ENCODE peak calls at places on chromosomes 2 and 18, in six cellular contexts. Y is nephron progenitor cell, J is GM20000, R is left lung, B is GM13977, N is Peyer's patch. I is an unnamed sample.

GRCh38 chr2:82494744-82495143 is 1964.3 kb downstream of the SUCLG1 start:
- DNase-seq in Y (no peak), J (no peak), R (no peak), B (no peak), N (no peak), I (no peak)

GRCh38 chr2:120552800-120553471 is 182.7 kb upstream of the GLI2 start:
- DNase-seq in Y (peak), J (peak), R (peak), B (no peak), N (peak), I (peak)

GRCh38 chr2:27085670-27086089 is 892 bp upstream of the KHK start:
- DNase-seq in Y (peak), J (peak), R (peak), B (peak), N (peak), I (peak)

GRCh38 chr18:25425030-25425429 is 73.1 kb upstream of the ZNF521 start:
- DNase-seq in Y (no peak), J (no peak), R (no peak), B (no peak), N (no peak), I (no peak)

GRCh38 chr2:172095905-172096660 is 6.6 kb downstream of the DLX2 start:
- DNase-seq in Y (no peak), J (peak), R (no peak), B (peak), N (no peak), I (no peak)

GRCh38 chr2:17441055-17441771 is 77.0 kb downstream of the RAD51AP2 start:
- DNase-seq in Y (no peak), J (no peak), R (no peak), B (no peak), N (no peak), I (no peak)

GRCh38 chr2:145815933-145816332 is 1296.0 kb upstream of the ZEB2 start:
- DNase-seq in Y (no peak), J (no peak), R (no peak), B (no peak), N (no peak), I (no peak)

GRCh38 chr18:23134780-23135678 is at the start of gene CABLES1:
- DNase-seq in Y (peak), J (peak), R (peak), B (peak), N (peak), I (peak)

GRCh38 chr18:2848879-2849254 is 2.1 kb downstream of the EMILIN2 start:
- DNase-seq in Y (no peak), J (no peak), R (no peak), B (no peak), N (no peak), I (no peak)

GRCh38 chr2:137208361-137208973 is 443.1 kb downstream of the THSD7B start:
- DNase-seq in Y (no peak), J (no peak), R (no peak), B (no peak), N (no peak), I (no peak)

GRCh38 chr2:179751184-179751809 is 110.1 kb downstream of the ZNF385B start:
- DNase-seq in Y (no peak), J (peak), R (no peak), B (peak), N (no peak), I (no peak)

GRCh38 chr2:49113046-49113445 is 41.3 kb downstream of the FSHR start:
- DNase-seq in Y (no peak), J (no peak), R (no peak), B (no peak), N (no peak), I (no peak)

GRCh38 chr2:21999522-21999921 is 875.8 kb downstream of the TDRD15 start:
- DNase-seq in Y (no peak), J (no peak), R (no peak), B (no peak), N (no peak), I (no peak)

GRCh38 chr2:231000211-231000904 is 4.4 kb downstream of the SPATA3 start:
- DNase-seq in Y (no peak), J (no peak), R (no peak), B (no peak), N (no peak), I (no peak)

GRCh38 chr2:233084488-233084887 is 24.3 kb downstream of the INPP5D start:
- DNase-seq in Y (no peak), J (no peak), R (peak), B (no peak), N (peak), I (peak)

GRCh38 chr2:36369163-36369562 is 13.6 kb downstream of the CRIM1 start:
- DNase-seq in Y (no peak), J (no peak), R (no peak), B (no peak), N (no peak), I (no peak)

GRCh38 chr2:8078760-8079159 is 603.1 kb upstream of the ID2 start:
- DNase-seq in Y (no peak), J (no peak), R (no peak), B (no peak), N (no peak), I (no peak)

GRCh38 chr2:199136681-199137080 is 321.1 kb downstream of the SATB2 start:
- DNase-seq in Y (no peak), J (no peak), R (no peak), B (no peak), N (no peak), I (no peak)

GRCh38 chr2:241940329-241940728 is 70.8 kb downstream of the RTP5 start:
- DNase-seq in Y (no peak), J (no peak), R (no peak), B (no peak), N (no peak), I (peak)

GRCh38 chr2:181784556-181784955 is 104.2 kb upstream of the NEUROD1 start:
- DNase-seq in Y (no peak), J (no peak), R (no peak), B (no peak), N (no peak), I (no peak)

GRCh38 chr2:100610381-100610831 is 47.6 kb downstream of the PDCL3 start:
- DNase-seq in Y (peak), J (peak), R (peak), B (peak), N (peak), I (peak)

GRCh38 chr18:46260016-46260878 is 156.1 kb downstream of the HAUS1 start:
- DNase-seq in Y (no peak), J (no peak), R (no peak), B (no peak), N (no peak), I (no peak)

GRCh38 chr2:10322973-10323372 is 20.3 kb downstream of the HPCAL1 start:
- DNase-seq in Y (no peak), J (no peak), R (no peak), B (no peak), N (no peak), I (no peak)

GRCh38 chr2:201232125-201232815 is 28.1 kb upstream of the CASP8 start:
- DNase-seq in Y (peak), J (peak), R (peak), B (peak), N (peak), I (peak)

GRCh38 chr2:44549856-44550255 is 188.1 kb downstream of the CAMKMT start:
- DNase-seq in Y (no peak), J (no peak), R (no peak), B (no peak), N (no peak), I (no peak)

GRCh38 chr18:54949588-54949987 is 9.7 kb downstream of the CCDC68 start:
- DNase-seq in Y (no peak), J (no peak), R (no peak), B (no peak), N (no peak), I (no peak)

GRCh38 chr18:54947115-54947514 is 12.1 kb downstream of the CCDC68 start:
- DNase-seq in Y (no peak), J (no peak), R (no peak), B (no peak), N (no peak), I (no peak)

GRCh38 chr18:54948350-54948837 is 10.9 kb downstream of the CCDC68 start:
- DNase-seq in Y (no peak), J (no peak), R (no peak), B (no peak), N (no peak), I (no peak)

GRCh38 chr18:54946149-54946581 is 13.1 kb downstream of the CCDC68 start:
- DNase-seq in Y (no peak), J (peak), R (no peak), B (peak), N (no peak), I (peak)

DNA sequence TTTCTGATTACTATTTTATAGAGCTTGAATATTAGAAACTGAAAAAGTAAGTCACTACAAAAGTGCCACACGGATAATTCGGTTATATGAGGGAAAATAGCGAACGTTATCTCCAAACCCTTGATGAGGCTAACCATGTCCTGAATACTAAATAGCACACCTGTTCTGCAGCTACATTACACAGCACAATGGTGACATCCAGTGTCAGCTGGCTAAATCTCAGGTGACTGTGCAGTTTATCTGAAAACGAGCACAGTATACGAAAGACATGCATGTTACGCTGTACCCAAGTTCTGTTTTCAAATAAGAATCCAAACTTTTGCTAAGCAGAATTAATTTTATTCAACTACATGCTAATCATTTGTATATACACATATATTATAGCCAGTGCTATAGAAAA is 9.0 kb downstream of the CCDC68 start:
- DNase-seq in Y (no peak), J (no peak), R (no peak), B (no peak), N (no peak), I (no peak)
- TF ChIP-seq CTCF in Y (no peak), J (no peak), R (no peak), B (no peak), N (peak), I (no peak)

DNA sequence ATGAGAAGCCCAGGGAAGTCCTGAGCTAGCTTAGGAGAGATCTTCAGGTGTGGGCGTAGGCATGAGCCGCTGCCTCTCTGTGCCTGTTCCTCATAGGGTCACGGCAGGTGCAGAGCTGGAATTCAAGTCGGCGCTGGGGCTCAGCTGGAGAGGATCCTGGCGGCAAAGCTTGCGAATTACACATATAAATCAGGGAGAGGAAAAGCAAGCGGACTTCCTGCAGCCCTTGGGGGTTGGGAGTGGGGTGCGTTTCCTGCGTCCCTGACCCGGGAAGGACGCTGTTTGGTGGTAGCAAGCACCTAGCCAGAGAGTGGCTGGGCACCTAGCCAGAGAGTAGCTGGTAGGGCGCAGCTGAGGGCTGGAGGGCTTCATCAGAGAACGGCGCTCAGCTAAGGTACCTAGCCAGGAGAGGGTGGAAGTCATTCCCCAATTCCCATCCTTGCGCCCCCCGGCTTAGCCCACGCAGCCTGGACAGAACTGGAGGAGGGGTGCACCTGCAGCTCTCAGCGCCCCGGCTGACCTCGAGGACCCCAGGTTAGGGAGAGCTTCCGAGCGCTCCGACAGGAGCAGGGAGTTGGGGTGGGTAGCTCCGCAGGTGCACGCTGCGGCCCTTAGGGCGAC is 459 bp upstream of the EFR3B start:
- DNase-seq in Y (peak), J (peak), R (peak), B (peak), N (peak), I (peak)
- TF ChIP-seq CTCF in Y (peak), J (no peak), R (no peak), B (no peak), N (peak), I (no peak)

GRCh38 chr2:224072541-224073188 is 33.6 kb upstream of the SERPINE2 start:
- DNase-seq in Y (no peak), J (no peak), R (no peak), B (no peak), N (no peak), I (no peak)
- TF ChIP-seq CTCF in Y (no peak), J (no peak), R (no peak), B (no peak), N (no peak), I (no peak)

GRCh38 chr18:58144106-58144505 is 100.1 kb downstream of the NEDD4L start:
- DNase-seq in Y (no peak), J (no peak), R (no peak), B (no peak), N (no peak), I (no peak)

GRCh38 chr18:58143391-58143790 is 99.4 kb downstream of the NEDD4L start:
- DNase-seq in Y (no peak), J (no peak), R (no peak), B (no peak), N (no peak), I (no peak)

GRCh38 chr18:58139627-58140026 is 95.6 kb downstream of the NEDD4L start:
- DNase-seq in Y (no peak), J (no peak), R (no peak), B (no peak), N (no peak), I (peak)

GRCh38 chr18:58136865-58137264 is 92.8 kb downstream of the NEDD4L start:
- DNase-seq in Y (no peak), J (no peak), R (no peak), B (no peak), N (no peak), I (no peak)

DNA sequence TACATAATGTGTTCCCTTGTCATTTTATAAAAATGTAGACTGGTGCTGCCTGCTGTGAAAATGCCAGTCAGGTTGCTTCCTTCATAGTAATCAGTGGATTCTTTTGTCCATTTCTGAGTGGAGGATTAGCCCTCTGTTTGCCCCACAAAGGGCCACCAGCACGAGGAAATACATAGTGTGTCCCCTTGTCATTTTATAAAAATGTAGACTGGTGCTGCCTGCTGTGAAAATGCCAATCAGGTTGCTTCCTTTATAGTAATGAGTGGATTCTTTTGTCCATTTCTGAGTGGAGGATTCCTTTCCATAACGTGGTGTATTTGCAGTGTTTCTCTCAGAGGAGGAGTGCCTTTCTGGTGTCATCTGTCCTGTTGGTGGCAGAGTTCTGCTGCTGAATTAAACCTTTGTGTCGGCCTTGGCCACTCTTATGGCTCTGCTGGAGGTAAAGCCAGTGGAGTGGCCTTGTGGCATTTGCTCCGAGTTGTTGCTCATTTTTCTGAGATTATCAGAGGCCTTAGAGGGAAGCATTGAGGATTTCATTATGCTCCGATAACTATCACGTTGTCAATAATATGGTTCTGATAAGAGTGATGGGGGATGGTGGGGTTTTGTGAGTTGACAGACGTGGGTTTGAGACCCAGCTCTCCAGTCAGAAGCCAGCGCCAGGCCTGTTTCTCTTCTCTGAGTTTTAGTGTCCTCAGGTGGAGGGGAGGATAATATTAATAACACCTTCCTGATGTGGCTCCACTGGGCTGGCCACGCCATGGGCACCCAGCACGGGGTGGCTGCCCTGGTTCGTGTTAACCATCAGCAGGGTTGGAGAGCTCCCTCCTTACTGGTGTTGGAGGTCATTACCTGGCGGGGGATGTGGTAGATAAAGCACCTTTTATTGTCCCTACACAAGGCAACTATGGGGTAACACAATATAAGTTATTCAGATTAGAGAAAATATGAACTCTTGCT is 96.6 kb downstream of the NEDD4L start:
- DNase-seq in Y (no peak), J (no peak), R (no peak), B (no peak), N (no peak), I (no peak)
- TF ChIP-seq CTCF in Y (no peak), J (no peak), R (no peak), B (no peak), N (peak), I (no peak)

DNA sequence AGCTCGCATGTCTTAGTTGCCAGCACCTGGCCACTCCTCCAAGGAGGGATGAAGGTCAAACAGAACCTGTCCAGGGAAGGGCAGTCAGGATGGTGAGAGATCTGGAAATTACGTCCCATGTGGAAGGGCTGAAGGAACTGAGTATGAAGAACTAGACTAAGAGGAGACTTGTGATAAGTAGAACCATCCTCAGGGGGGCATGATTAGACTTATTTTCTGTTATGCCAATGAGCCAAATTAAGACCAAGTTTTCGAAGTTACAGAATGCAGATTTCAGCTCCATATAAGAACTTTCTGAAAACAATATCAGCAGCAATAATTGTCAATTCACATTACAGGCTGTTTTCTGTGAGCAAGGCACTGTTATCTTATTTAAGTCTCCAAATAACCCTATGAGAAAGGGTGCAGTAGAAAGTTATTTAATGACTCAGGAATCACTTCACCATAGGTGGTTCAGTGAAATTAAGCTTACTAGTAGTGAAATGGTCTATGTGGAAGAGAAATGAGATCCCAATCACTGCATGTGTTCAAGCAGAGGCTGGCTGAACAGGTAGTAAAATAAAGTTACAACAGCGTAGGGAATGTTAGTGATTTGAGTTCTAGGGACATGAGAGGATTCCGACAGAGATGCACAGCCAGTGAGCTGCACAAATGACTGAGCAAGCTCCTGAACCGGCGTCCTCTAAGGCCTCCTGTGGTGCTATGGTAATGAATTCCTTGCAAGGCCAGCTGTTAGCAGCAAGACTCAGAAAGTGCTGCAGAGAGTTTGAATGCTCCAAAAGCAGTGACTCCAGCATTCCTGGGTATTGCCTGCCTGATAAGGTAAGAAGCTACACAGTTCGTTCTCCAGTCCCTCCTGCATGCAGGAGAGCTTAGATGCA is 4.5 kb upstream of the DYM start:
- DNase-seq in Y (no peak), J (no peak), R (no peak), B (no peak), N (no peak), I (no peak)
- TF ChIP-seq CTCF in Y (no peak), J (no peak), R (no peak), B (no peak), N (no peak), I (no peak)

GRCh38 chr2:219009294-219009693 is 16.1 kb upstream of the CRYBA2 start:
- DNase-seq in Y (no peak), J (no peak), R (no peak), B (no peak), N (no peak), I (no peak)

GRCh38 chr2:219010873-219011272 is 17.7 kb upstream of the CRYBA2 start:
- DNase-seq in Y (no peak), J (no peak), R (no peak), B (no peak), N (no peak), I (no peak)

DNA sequence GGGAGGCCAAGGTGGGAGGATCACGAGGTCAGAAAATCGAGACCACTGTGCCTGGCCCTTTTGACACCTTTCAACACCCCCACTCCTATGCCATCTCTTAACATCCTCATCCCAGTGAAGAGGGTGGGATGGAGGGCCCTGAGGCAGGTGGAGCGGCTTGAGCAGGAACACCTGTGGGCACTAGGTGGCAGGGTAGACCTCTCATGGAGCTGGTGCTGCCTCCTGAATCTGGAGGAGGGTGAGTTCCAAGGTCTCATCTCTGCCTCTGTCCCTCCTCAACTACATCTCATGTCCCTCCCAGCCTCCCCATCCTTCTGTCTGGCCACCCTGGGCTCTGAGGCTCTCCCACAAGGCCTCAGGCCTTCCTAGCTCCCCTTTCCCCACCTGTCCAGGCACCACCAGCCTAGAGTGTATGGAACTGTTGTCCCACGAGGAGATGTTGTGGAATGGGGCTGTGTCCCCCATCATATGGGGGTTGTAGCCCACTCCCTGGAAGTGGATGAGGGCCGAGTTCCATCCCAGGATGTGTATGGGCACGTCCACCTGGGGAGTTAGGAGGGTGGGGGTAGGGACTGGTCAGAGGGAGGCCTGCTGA is 17.0 kb upstream of the CRYBA2 start:
- DNase-seq in Y (no peak), J (peak), R (no peak), B (no peak), N (no peak), I (peak)
- TF ChIP-seq CTCF in Y (peak), J (peak), R (no peak), B (peak), N (peak), I (peak)